ENCODE peak calls at places on chromosomes 16 and 17, in ten cellular contexts. One of them, this sample, is unnamed.

GRCh38 chr17:72826602-72827001 is 265.9 kb downstream of the SLC39A11 start:
- DNase-seq in adrenal gland: no peak
- DNase-seq in upper lobe of right lung: no peak
- DNase-seq in A549: peak; percentile 45
- DNase-seq in HepG2: no peak
- DNase-seq in K562: peak; percentile 17
- DNase-seq in H1: no peak
- DNase-seq in mucosa of descending colon: no peak
- DNase-seq in neural progenitor cell: no peak
- DNase-seq in hepatocyte: no peak
- DNase-seq in this sample: no peak

GRCh38 chr16:72099377-72099818 is 5.8 kb downstream of the DHX38 start:
- DNase-seq in mucosa of descending colon: no peak
- DNase-seq in HepG2: peak; percentile 81
- DNase-seq in K562: peak; percentile 57
- DNase-seq in adrenal gland: peak; percentile 46
- DNase-seq in upper lobe of right lung: no peak
- DNase-seq in H1: peak; percentile 77
- DNase-seq in neural progenitor cell: peak; percentile 76
- DNase-seq in hepatocyte: peak; percentile 75
- DNase-seq in A549: peak; percentile 76
- DNase-seq in this sample: peak; percentile 80

GRCh38 chr16:11211977-11212818 is 43.8 kb downstream of the SOCS1 start:
- DNase-seq in hepatocyte: no peak
- DNase-seq in mucosa of descending colon: no peak
- DNase-seq in K562: peak; percentile 33
- DNase-seq in upper lobe of right lung: no peak
- DNase-seq in adrenal gland: no peak
- DNase-seq in H1: no peak
- DNase-seq in A549: no peak
- DNase-seq in HepG2: no peak
- DNase-seq in neural progenitor cell: no peak
- DNase-seq in this sample: no peak

GRCh38 chr17:28228109-28228840 is 90.7 kb upstream of the TMEM97 start:
- DNase-seq in hepatocyte: no peak
- DNase-seq in HepG2: no peak
- DNase-seq in H1: peak; percentile 63
- DNase-seq in upper lobe of right lung: no peak
- DNase-seq in neural progenitor cell: peak; percentile 50
- DNase-seq in adrenal gland: no peak
- DNase-seq in mucosa of descending colon: no peak
- DNase-seq in A549: peak; percentile 55
- DNase-seq in K562: no peak
- DNase-seq in this sample: peak; percentile 79

GRCh38 chr17:32350662-32351418 is 883 bp downstream of the ZNF207 start:
- DNase-seq in neural progenitor cell: peak; percentile 50
- DNase-seq in mucosa of descending colon: no peak
- DNase-seq in adrenal gland: peak; percentile 54
- DNase-seq in HepG2: peak; percentile 54
- DNase-seq in A549: peak; percentile 79
- DNase-seq in upper lobe of right lung: no peak
- DNase-seq in hepatocyte: peak; percentile 71
- DNase-seq in K562: no peak
- DNase-seq in H1: no peak
- DNase-seq in this sample: peak; percentile 48

GRCh38 chr17:48770954-48771353 is 42.4 kb upstream of the HOXB13 start:
- DNase-seq in hepatocyte: no peak
- DNase-seq in HepG2: no peak
- DNase-seq in A549: no peak
- DNase-seq in mucosa of descending colon: no peak
- DNase-seq in neural progenitor cell: no peak
- DNase-seq in K562: no peak
- DNase-seq in adrenal gland: no peak
- DNase-seq in upper lobe of right lung: peak; percentile 0
- DNase-seq in H1: no peak
- DNase-seq in this sample: no peak

GRCh38 chr17:27281438-27281837 is 12.5 kb upstream of the WSB1 start:
- DNase-seq in HepG2: no peak
- DNase-seq in neural progenitor cell: no peak
- DNase-seq in hepatocyte: no peak
- DNase-seq in A549: no peak
- DNase-seq in upper lobe of right lung: no peak
- DNase-seq in adrenal gland: no peak
- DNase-seq in mucosa of descending colon: no peak
- DNase-seq in K562: no peak
- DNase-seq in H1: no peak
- DNase-seq in this sample: no peak

GRCh38 chr17:83186226-83186625 is 106.8 kb downstream of the METRNL start:
- DNase-seq in mucosa of descending colon: peak; percentile 36
- DNase-seq in upper lobe of right lung: no peak
- DNase-seq in adrenal gland: no peak
- DNase-seq in HepG2: peak; percentile 31
- DNase-seq in neural progenitor cell: peak; percentile 32
- DNase-seq in K562: peak; percentile 62
- DNase-seq in A549: no peak
- DNase-seq in hepatocyte: no peak
- DNase-seq in H1: peak; percentile 45
- DNase-seq in this sample: no peak

GRCh38 chr17:28950752-28951427 is 428 bp downstream of the PHF12 start:
- DNase-seq in hepatocyte: no peak
- DNase-seq in neural progenitor cell: no peak
- DNase-seq in A549: no peak
- DNase-seq in mucosa of descending colon: no peak
- DNase-seq in upper lobe of right lung: no peak
- DNase-seq in HepG2: no peak
- DNase-seq in H1: no peak
- DNase-seq in adrenal gland: no peak
- DNase-seq in K562: no peak
- DNase-seq in this sample: no peak

GRCh38 chr17:42441717-42442565 is 16.7 kb upstream of the ATP6V0A1 start:
- DNase-seq in HepG2: peak; percentile 89
- DNase-seq in H1: no peak
- DNase-seq in K562: no peak
- DNase-seq in neural progenitor cell: peak; percentile 29
- DNase-seq in A549: no peak
- DNase-seq in mucosa of descending colon: no peak
- DNase-seq in hepatocyte: peak; percentile 54
- DNase-seq in upper lobe of right lung: no peak
- DNase-seq in adrenal gland: no peak
- DNase-seq in this sample: peak; percentile 43

GRCh38 chr17:62652251-62653001 is 25.0 kb downstream of the MRC2 start:
- DNase-seq in mucosa of descending colon: peak; percentile 69
- DNase-seq in neural progenitor cell: peak; percentile 63
- DNase-seq in hepatocyte: peak; percentile 29
- DNase-seq in adrenal gland: peak; percentile 49
- DNase-seq in H1: peak; percentile 72
- DNase-seq in K562: no peak
- DNase-seq in A549: no peak
- DNase-seq in HepG2: no peak
- DNase-seq in upper lobe of right lung: peak; percentile 90
- DNase-seq in this sample: no peak

GRCh38 chr17:44387773-44388172 is 1.7 kb downstream of the ITGA2B start:
- DNase-seq in HepG2: no peak
- DNase-seq in adrenal gland: no peak
- DNase-seq in mucosa of descending colon: no peak
- DNase-seq in hepatocyte: no peak
- DNase-seq in neural progenitor cell: no peak
- DNase-seq in K562: no peak
- DNase-seq in H1: no peak
- DNase-seq in upper lobe of right lung: no peak
- DNase-seq in A549: no peak
- DNase-seq in this sample: peak; percentile 17
- TF ChIP-seq CTCF in HepG2: no peak
- TF ChIP-seq CTCF in adrenal gland: no peak
- TF ChIP-seq CTCF in mucosa of descending colon: no peak
- TF ChIP-seq CTCF in hepatocyte: no peak
- TF ChIP-seq CTCF in neural progenitor cell: no peak
- TF ChIP-seq CTCF in K562: no peak
- TF ChIP-seq CTCF in H1: no peak
- TF ChIP-seq CTCF in upper lobe of right lung: no peak
- TF ChIP-seq CTCF in A549: no peak
- TF ChIP-seq CTCF in this sample: no peak

GRCh38 chr16:17360810-17361209 is 110.0 kb downstream of the XYLT1 start:
- DNase-seq in neural progenitor cell: no peak
- DNase-seq in mucosa of descending colon: no peak
- DNase-seq in upper lobe of right lung: no peak
- DNase-seq in K562: no peak
- DNase-seq in HepG2: no peak
- DNase-seq in H1: no peak
- DNase-seq in A549: no peak
- DNase-seq in hepatocyte: no peak
- DNase-seq in adrenal gland: no peak
- DNase-seq in this sample: no peak

GRCh38 chr16:17358846-17359245 is 111.9 kb downstream of the XYLT1 start:
- DNase-seq in adrenal gland: no peak
- DNase-seq in neural progenitor cell: peak; percentile 43
- DNase-seq in upper lobe of right lung: no peak
- DNase-seq in hepatocyte: no peak
- DNase-seq in HepG2: no peak
- DNase-seq in K562: no peak
- DNase-seq in A549: no peak
- DNase-seq in mucosa of descending colon: no peak
- DNase-seq in H1: no peak
- DNase-seq in this sample: no peak

GRCh38 chr16:17357302-17358062 is 113.3 kb downstream of the XYLT1 start:
- DNase-seq in adrenal gland: no peak
- DNase-seq in K562: no peak
- DNase-seq in upper lobe of right lung: no peak
- DNase-seq in mucosa of descending colon: peak; percentile 40
- DNase-seq in HepG2: no peak
- DNase-seq in A549: no peak
- DNase-seq in H1: no peak
- DNase-seq in hepatocyte: no peak
- DNase-seq in neural progenitor cell: no peak
- DNase-seq in this sample: no peak

GRCh38 chr16:17358350-17358749 is 112.4 kb downstream of the XYLT1 start:
- DNase-seq in HepG2: no peak
- DNase-seq in neural progenitor cell: no peak
- DNase-seq in A549: no peak
- DNase-seq in upper lobe of right lung: no peak
- DNase-seq in mucosa of descending colon: peak; percentile 46
- DNase-seq in adrenal gland: no peak
- DNase-seq in K562: no peak
- DNase-seq in H1: no peak
- DNase-seq in hepatocyte: no peak
- DNase-seq in this sample: no peak

DNA sequence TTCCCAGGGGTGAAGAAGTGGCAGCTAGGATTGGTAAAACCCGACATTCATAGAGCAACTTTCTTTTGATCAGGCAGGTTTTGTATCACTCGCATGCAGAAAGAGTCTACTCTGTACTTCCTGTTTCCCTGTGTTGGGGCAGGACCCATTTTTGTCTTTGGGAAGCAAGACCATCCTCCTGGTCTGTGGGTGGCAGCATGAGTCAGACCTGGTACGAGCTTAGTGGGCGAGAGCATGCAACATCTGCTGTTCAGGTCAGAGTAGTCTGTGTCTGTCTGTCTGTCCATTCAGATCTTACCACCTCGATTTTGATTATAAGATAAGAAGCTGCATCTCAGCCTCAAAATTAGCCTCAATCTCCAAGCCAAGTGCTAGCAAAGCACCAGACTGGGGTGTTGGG is 111.0 kb downstream of the XYLT1 start:
- DNase-seq in A549: no peak
- DNase-seq in HepG2: no peak
- DNase-seq in mucosa of descending colon: no peak
- DNase-seq in upper lobe of right lung: no peak
- DNase-seq in H1: no peak
- DNase-seq in neural progenitor cell: no peak
- DNase-seq in hepatocyte: no peak
- DNase-seq in adrenal gland: no peak
- DNase-seq in K562: no peak
- DNase-seq in this sample: no peak
- H3K4me3 ChIP-seq in A549: no peak overlapping the region
- H3K4me3 ChIP-seq in HepG2: no peak overlapping the region
- H3K4me3 ChIP-seq in mucosa of descending colon: no peak overlapping the region
- H3K4me3 ChIP-seq in upper lobe of right lung: no peak overlapping the region
- H3K4me3 ChIP-seq in H1: no peak overlapping the region
- H3K4me3 ChIP-seq in neural progenitor cell: no peak overlapping the region
- H3K4me3 ChIP-seq in hepatocyte: no peak overlapping the region
- H3K4me3 ChIP-seq in adrenal gland: no peak overlapping the region
- H3K4me3 ChIP-seq in K562: no peak overlapping the region
- H3K4me3 ChIP-seq in this sample: no peak overlapping the region

GRCh38 chr17:7886227-7887037 is 2.2 kb upstream of the CHD3 start:
- DNase-seq in upper lobe of right lung: no peak
- DNase-seq in A549: peak; percentile 51
- DNase-seq in HepG2: no peak
- DNase-seq in mucosa of descending colon: peak; percentile 66
- DNase-seq in H1: peak; percentile 59
- DNase-seq in hepatocyte: peak; percentile 64
- DNase-seq in adrenal gland: peak; percentile 55
- DNase-seq in neural progenitor cell: peak; percentile 59
- DNase-seq in K562: no peak
- DNase-seq in this sample: peak; percentile 18
- H3K4me1 ChIP-seq in upper lobe of right lung: peaks cover 53% of the 10 kb centered on the region
- H3K4me1 ChIP-seq in A549: peaks cover 38% of the 10 kb centered on the region
- H3K4me1 ChIP-seq in HepG2: peaks cover 48% of the 10 kb centered on the region
- H3K4me1 ChIP-seq in mucosa of descending colon: peaks cover 49% of the 10 kb centered on the region
- H3K4me1 ChIP-seq in H1: peaks cover 9% of the 10 kb centered on the region
- H3K4me1 ChIP-seq in hepatocyte: peaks cover 45% of the 10 kb centered on the region
- H3K4me1 ChIP-seq in adrenal gland: peaks cover 38% of the 10 kb centered on the region
- H3K4me1 ChIP-seq in neural progenitor cell: peaks cover 52% of the 10 kb centered on the region
- H3K4me1 ChIP-seq in K562: peaks cover 38% of the 10 kb centered on the region
- H3K4me1 ChIP-seq in this sample: no peaks in the 10 kb centered on the region

DNA sequence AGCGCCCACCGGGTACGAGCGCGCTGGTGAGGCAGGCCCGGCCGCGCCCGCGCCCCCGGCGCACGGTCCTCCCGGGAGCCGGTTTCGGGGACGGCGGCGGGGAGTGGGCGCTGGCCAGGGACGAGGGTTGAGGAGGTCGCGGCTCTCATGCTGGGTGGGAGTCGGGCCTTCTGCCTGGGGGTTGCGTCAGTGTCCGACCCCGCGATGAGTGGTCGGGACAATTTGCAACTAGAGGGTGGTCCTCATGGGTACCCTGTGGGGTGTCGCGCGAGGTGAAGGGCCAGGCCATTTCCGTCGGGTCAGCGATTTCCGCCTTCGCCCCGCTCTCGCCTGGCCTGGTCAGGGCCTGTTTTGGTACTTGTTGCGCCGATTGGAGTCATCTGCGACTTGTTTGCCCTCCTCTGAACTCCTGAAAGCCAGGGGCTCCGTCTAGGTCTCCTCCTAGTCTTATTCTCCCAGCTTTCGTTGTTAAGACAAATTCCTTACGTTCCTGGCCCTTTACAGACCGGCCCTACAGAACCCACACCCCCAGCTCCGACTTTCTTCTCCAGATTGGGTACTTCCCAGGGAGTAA is 14.9 kb downstream of the NAA60 start:
- DNase-seq in H1: peak; percentile 58
- DNase-seq in A549: peak; percentile 22
- DNase-seq in hepatocyte: peak; percentile 50
- DNase-seq in mucosa of descending colon: peak; percentile 66
- DNase-seq in adrenal gland: peak; percentile 34
- DNase-seq in neural progenitor cell: peak; percentile 76
- DNase-seq in upper lobe of right lung: peak; percentile 75
- DNase-seq in HepG2: no peak
- DNase-seq in K562: no peak
- DNase-seq in this sample: no peak
- TF ChIP-seq CTCF in H1: no peak
- TF ChIP-seq CTCF in A549: no peak
- TF ChIP-seq CTCF in hepatocyte: no peak
- TF ChIP-seq CTCF in mucosa of descending colon: no peak
- TF ChIP-seq CTCF in adrenal gland: no peak
- TF ChIP-seq CTCF in neural progenitor cell: no peak
- TF ChIP-seq CTCF in upper lobe of right lung: no peak
- TF ChIP-seq CTCF in HepG2: no peak
- TF ChIP-seq CTCF in K562: no peak
- TF ChIP-seq CTCF in this sample: no peak

This sample was measured in Caco-2.